ENCODE peak calls at places on chromosomes 6 and 20, in six cellular contexts. N is GM23248, V is MM.1S, D is lung, P is fibroblast of lung, T is heart left ventricle. I is an unnamed sample. For H3K4me1, the result is how much of the 10 kb centered on the place peaks cover.

GRCh38 chr6:130946076-130946475 is 117.0 kb downstream of the EPB41L2 start:
- DNase-seq in T (no peak), P (peak), V (no peak), N (peak), D (no peak), I (no peak)

GRCh38 chr6:122969999-122970398 is 26.0 kb upstream of the CLVS2 start:
- DNase-seq in V (no peak), T (no peak), D (no peak), N (no peak), P (no peak), I (no peak)

GRCh38 chr6:21827425-21828192 is 234.1 kb downstream of the SOX4 start:
- DNase-seq in N (no peak), V (no peak), D (no peak), P (no peak), T (no peak), I (no peak)

GRCh38 chr6:137493218-137494038 is 766 bp downstream of the OLIG3 start:
- DNase-seq in P (no peak), V (no peak), N (no peak), T (no peak), D (no peak), I (no peak)

GRCh38 chr20:48606841-48607543 is 220.8 kb downstream of the PREX1 start:
- DNase-seq in N (no peak), T (no peak), V (no peak), P (no peak), D (no peak), I (no peak)

GRCh38 chr6:89081423-89082322 is 1.1 kb downstream of the PNRC1 start:
- DNase-seq in T (peak), D (peak), N (peak), P (peak), V (peak), I (peak)

GRCh38 chr20:7760261-7761048 is 179.8 kb downstream of the HAO1 start:
- DNase-seq in N (peak), T (no peak), V (no peak), D (no peak), P (peak), I (no peak)

GRCh38 chr20:62479218-62479617 is 3.4 kb upstream of the GATA5 start:
- DNase-seq in P (no peak), T (no peak), D (no peak), N (no peak), V (no peak), I (no peak)

GRCh38 chr6:137806914-137807682 is 60.0 kb upstream of the TNFAIP3 start:
- DNase-seq in P (no peak), D (no peak), V (no peak), T (no peak), N (no peak), I (no peak)

GRCh38 chr20:18985551-18985950 is 172.0 kb downstream of the SCP2D1 start:
- DNase-seq in V (no peak), D (no peak), N (no peak), T (no peak), P (no peak), I (no peak)

GRCh38 chr20:59777814-59778575 is 155.4 kb downstream of the SYCP2 start:
- DNase-seq in P (no peak), N (no peak), V (no peak), D (no peak), T (no peak), I (no peak)

GRCh38 chr20:59752101-59752586 is 147.8 kb downstream of the PHACTR3 start:
- DNase-seq in D (peak), P (no peak), N (no peak), T (peak), V (peak), I (no peak)

GRCh38 chr6:5398530-5398929 is 137.2 kb downstream of the FARS2 start:
- DNase-seq in D (no peak), T (no peak), N (peak), V (peak), P (peak), I (no peak)

GRCh38 chr20:50121858-50122271 is 8.9 kb upstream of the UBE2V1 start:
- DNase-seq in T (no peak), N (peak), V (no peak), D (no peak), P (peak), I (no peak)

GRCh38 chr6:118789419-118789818 is 104.5 kb upstream of the ASF1A start:
- DNase-seq in V (no peak), P (no peak), D (no peak), T (no peak), N (no peak), I (no peak)

GRCh38 chr6:74585779-74586178 is 620.1 kb downstream of the COL12A1 start:
- DNase-seq in N (peak), P (peak), V (no peak), T (no peak), D (no peak), I (no peak)

GRCh38 chr20:1122388-1123315 is 4.2 kb downstream of the PSMF1 start:
- DNase-seq in V (no peak), N (peak), T (no peak), D (peak), P (peak), I (no peak)

GRCh38 chr6:168232046-168232445 is 87.5 kb downstream of the DACT2 start:
- DNase-seq in N (no peak), T (no peak), V (no peak), D (no peak), P (no peak), I (no peak)

GRCh38 chr6:88442731-88443130 is 276.6 kb upstream of the CNR1 start:
- DNase-seq in V (no peak), D (no peak), T (no peak), P (no peak), N (no peak), I (no peak)

GRCh38 chr20:35326021-35326731 is 34.0 kb upstream of the FAM83C start:
- DNase-seq in N (no peak), V (no peak), D (no peak), P (peak), T (no peak), I (no peak)

GRCh38 chr6:87724994-87725811 is 23.2 kb upstream of the AKIRIN2 start:
- DNase-seq in T (no peak), D (no peak), V (peak), P (no peak), N (no peak), I (no peak)

GRCh38 chr20:35820715-35821114 is 48.9 kb downstream of the PHF20 start:
- DNase-seq in P (peak), N (peak), D (no peak), T (no peak), V (no peak), I (no peak)

GRCh38 chr6:142846883-142847287 is 98.1 kb downstream of the HIVEP2 start:
- DNase-seq in V (peak), N (peak), T (no peak), P (peak), D (no peak), I (no peak)

GRCh38 chr20:54115172-54115854 is 44.9 kb upstream of the BCAS1 start:
- DNase-seq in P (no peak), D (no peak), N (peak), T (no peak), V (no peak), I (no peak)

GRCh38 chr6:105489213-105489525 is 86.3 kb upstream of the PREP start:
- DNase-seq in D (no peak), V (peak), P (no peak), N (no peak), T (no peak), I (no peak)

GRCh38 chr6:145015739-145016558 is 719.4 kb downstream of the EPM2A start:
- DNase-seq in T (no peak), D (no peak), N (peak), P (peak), V (no peak), I (no peak)

GRCh38 chr20:35395728-35396127 is 16.0 kb downstream of the UQCC1 start:
- DNase-seq in P (peak), D (no peak), T (no peak), V (no peak), N (peak), I (no peak)

GRCh38 chr6:105835373-105835772 is 250.8 kb upstream of the PRDM1 start:
- DNase-seq in N (no peak), T (no peak), D (no peak), V (no peak), P (peak), I (no peak)

GRCh38 chr6:133241901-133242760 is 974 bp downstream of the EYA4 start:
- DNase-seq in N (peak), T (peak), D (no peak), V (peak), P (peak), I (no peak)

DNA sequence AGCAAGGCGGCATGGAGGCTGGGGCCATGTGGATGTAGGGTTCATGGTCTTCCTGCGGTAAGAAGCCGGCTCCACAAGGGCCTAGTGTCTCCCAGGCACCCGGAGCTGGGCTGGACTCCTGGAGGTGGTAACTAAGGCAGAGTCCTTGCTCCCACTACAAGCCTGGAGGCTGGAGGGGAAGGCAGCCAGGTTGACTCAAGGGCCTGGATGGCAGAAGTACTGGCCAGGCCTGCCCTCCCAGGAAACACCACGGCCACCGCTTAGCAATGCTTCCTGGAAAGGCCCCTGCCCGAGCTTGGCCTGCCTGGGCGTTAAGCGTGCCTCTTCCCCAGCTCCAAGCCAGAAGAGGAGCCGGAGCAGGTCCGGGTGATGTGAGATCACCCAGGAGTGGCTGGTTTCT is 182.0 kb downstream of the ZDHHC14 start:
- DNase-seq in P (no peak), N (no peak), T (no peak), V (no peak), D (no peak), I (no peak)
- H3K4me3 ChIP-seq in P (no peak), N (no peak), T (no peak), V (no peak), D (no peak), I (no peak)

GRCh38 chr6:32068867-32069266 is 30.7 kb downstream of the CYP21A2 start:
- DNase-seq in P (no peak), T (no peak), D (no peak), N (no peak), V (no peak), I (no peak)

GRCh38 chr6:32069460-32069859 is 31.2 kb downstream of the CYP21A2 start:
- DNase-seq in T (no peak), D (no peak), P (no peak), N (no peak), V (no peak), I (no peak)

GRCh38 chr6:32073066-32073465 is 34.9 kb downstream of the CYP21A2 start:
- DNase-seq in D (no peak), N (no peak), V (no peak), P (no peak), T (no peak), I (no peak)

GRCh38 chr6:32069878-32070515 is 31.8 kb downstream of the CYP21A2 start:
- DNase-seq in V (no peak), N (no peak), P (no peak), T (no peak), D (no peak), I (no peak)

DNA sequence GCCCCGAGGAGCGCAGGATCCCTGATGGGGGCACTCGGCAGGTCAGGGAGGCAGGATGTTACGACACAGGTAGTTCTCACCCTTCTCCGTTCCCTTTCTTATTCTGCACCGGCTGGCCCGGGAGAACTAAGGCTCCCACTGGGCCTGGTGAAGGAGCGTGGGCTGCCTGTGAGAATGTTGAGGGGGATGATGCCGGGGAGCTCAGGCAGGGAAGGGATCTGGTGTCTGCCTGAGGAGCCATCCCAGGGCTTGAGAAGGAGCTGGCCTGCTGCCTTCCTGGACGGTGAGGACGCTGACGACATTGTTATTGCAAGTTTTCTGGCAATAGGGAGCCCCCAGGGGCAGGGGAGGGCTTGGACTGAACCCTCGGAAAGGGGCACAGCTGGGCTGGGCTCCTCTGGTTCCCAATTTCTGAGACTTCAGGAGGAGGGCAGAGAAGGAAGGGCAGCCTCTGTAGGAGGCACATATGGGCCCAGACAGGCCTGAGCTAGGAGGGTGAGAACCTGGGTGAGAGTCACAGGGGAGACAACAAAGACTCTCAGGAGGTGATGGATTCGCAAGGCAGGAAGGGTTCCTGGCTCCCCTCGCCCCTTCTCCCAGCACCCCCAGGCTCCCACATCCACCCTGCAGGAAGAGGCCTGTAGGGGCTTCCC is 32.7 kb downstream of the CYP21A2 start:
- DNase-seq in P (no peak), T (peak), V (no peak), N (no peak), D (no peak), I (no peak)
- H3K27ac ChIP-seq in P (no peak), T (peak), V (no peak), N (no peak), D (no peak), I (no peak)

DNA sequence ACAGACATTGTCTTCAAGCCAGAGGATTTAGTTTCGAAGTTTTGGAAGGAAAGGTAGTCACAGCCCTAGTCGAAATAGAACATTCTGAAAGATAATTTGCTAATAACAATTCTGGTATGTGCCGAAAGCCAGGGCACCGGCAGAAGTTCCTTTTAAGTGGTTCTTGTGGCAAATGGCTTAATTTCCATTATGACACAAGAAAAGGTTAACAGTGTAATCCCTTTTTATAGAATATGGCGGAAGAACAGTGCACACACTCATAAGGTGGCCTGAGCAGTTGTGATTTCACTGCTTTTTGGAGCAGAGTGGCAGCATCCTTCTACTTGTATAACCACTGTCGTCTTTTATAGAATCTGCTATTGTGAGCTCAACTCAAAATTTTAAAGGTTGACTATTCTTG is 152.4 kb downstream of the SASH1 start:
- DNase-seq in P (peak), N (peak), V (no peak), D (no peak), T (no peak), I (no peak)
- H3K4me1 ChIP-seq in P (under half), N (half or more), V (under half), D (under half), T (under half), I (under half)

GRCh38 chr6:6587696-6588063 is 840 bp upstream of the LY86 start:
- DNase-seq in P (no peak), N (no peak), V (peak), T (no peak), D (no peak), I (no peak)
- H3K4me3 ChIP-seq in P (no peak), N (no peak), V (peak), T (no peak), D (no peak), I (no peak)

I was measured in effector memory CD4-positive, alpha-beta T cell.